ENCODE peak calls at places on chromosomes 2 and 18, in four cellular contexts. G, R, Y and I are unnamed samples.

GRCh38 chr2:140178224-140178623 is 1398.0 kb upstream of the NXPH2 start:
- DNase-seq in Y (no peak), R (no peak), G (no peak), I (no peak)

GRCh38 chr18:6039055-6039454 is 143.7 kb upstream of the TMEM200C start:
- DNase-seq in Y (no peak), G (no peak), R (no peak), I (no peak)

GRCh38 chr2:227933891-227934290 is 62.5 kb downstream of the DAW1 start:
- DNase-seq in Y (no peak), R (no peak), G (no peak), I (no peak)

GRCh38 chr2:78992807-78993517 is 32.5 kb upstream of the REG3G start:
- DNase-seq in R (no peak), Y (no peak), G (no peak), I (peak; percentile 69)

GRCh38 chr2:195343942-195344530 is 313.0 kb upstream of the SLC39A10 start:
- DNase-seq in Y (no peak), R (no peak), G (no peak), I (no peak)

GRCh38 chr2:3043726-3044125 is 333.9 kb downstream of the EIPR1 start:
- DNase-seq in R (no peak), G (no peak), Y (no peak), I (no peak)

GRCh38 chr2:9303528-9304225 is 97.1 kb downstream of the ASAP2 start:
- DNase-seq in G (no peak), Y (no peak), R (no peak), I (no peak)

GRCh38 chr2:1815053-1815452 is 70.7 kb upstream of the PXDN start:
- DNase-seq in G (no peak), R (no peak), Y (no peak), I (no peak)

GRCh38 chr2:196990092-196990491 is 63.6 kb upstream of the PGAP1 start:
- DNase-seq in G (no peak), Y (no peak), R (no peak), I (no peak)

GRCh38 chr2:71919701-71920100 is 228.0 kb downstream of the CYP26B1 start:
- DNase-seq in G (no peak), R (no peak), Y (no peak), I (no peak)

GRCh38 chr2:9179572-9180201 is 26.9 kb upstream of the ASAP2 start:
- DNase-seq in R (no peak), G (peak; percentile 78), Y (no peak), I (no peak)

GRCh38 chr2:83461135-83461534 is 997.9 kb downstream of the SUCLG1 start:
- DNase-seq in R (no peak), Y (no peak), G (no peak), I (no peak)

GRCh38 chr2:63692002-63692606 is 103.3 kb downstream of the MDH1 start:
- DNase-seq in R (no peak), Y (no peak), G (peak; percentile 41), I (no peak)

GRCh38 chr2:209426432-209426831 is 2.6 kb downstream of the MAP2 start:
- DNase-seq in Y (no peak), R (no peak), G (no peak), I (no peak)

GRCh38 chr2:68371581-68371980 is 6.5 kb downstream of the PLEK start:
- DNase-seq in Y (no peak), G (no peak), R (no peak), I (no peak)

GRCh38 chr2:127166221-127166860 is 53.8 kb downstream of the CYP27C1 start:
- DNase-seq in R (no peak), G (no peak), Y (no peak), I (peak; percentile 31)

GRCh38 chr2:241741016-241741415 is 6.6 kb downstream of the D2HGDH start:
- DNase-seq in R (no peak), G (no peak), Y (no peak), I (no peak)

GRCh38 chr18:61750840-61751668 is 141.8 kb downstream of the RNF152 start:
- DNase-seq in Y (no peak), G (no peak), R (no peak), I (no peak)

GRCh38 chr2:144890828-144891227 is 370.9 kb upstream of the ZEB2 start:
- DNase-seq in R (no peak), G (no peak), Y (no peak), I (no peak)

GRCh38 chr2:11710210-11710609 is 36.2 kb upstream of the LPIN1 start:
- DNase-seq in Y (no peak), R (no peak), G (no peak), I (no peak)

GRCh38 chr2:88055049-88055435 is 541 bp downstream of the KRCC1 start:
- DNase-seq in G (no peak), Y (peak; percentile 25), R (no peak), I (no peak)

GRCh38 chr2:28439127-28439526 is 46.5 kb downstream of the FOSL2 start:
- DNase-seq in R (no peak), G (no peak), Y (no peak), I (no peak)

GRCh38 chr2:201203916-201204654 is 21.1 kb downstream of the CASP10 start:
- DNase-seq in R (no peak), Y (no peak), G (no peak), I (no peak)

GRCh38 chr2:29267710-29268109 is 152.5 kb downstream of the CLIP4 start:
- DNase-seq in G (no peak), R (no peak), Y (no peak), I (no peak)

GRCh38 chr18:21458788-21459187 is 141.7 kb downstream of the ESCO1 start:
- DNase-seq in Y (no peak), G (no peak), R (no peak), I (no peak)

GRCh38 chr18:29225351-29225750 is 1048.4 kb upstream of the CDH2 start:
- DNase-seq in G (no peak), Y (no peak), R (no peak), I (no peak)

GRCh38 chr18:26383454-26384270 is 157.4 kb downstream of the TAF4B start:
- DNase-seq in G (peak; percentile 35), Y (peak; percentile 58), R (peak; percentile 15), I (no peak)

GRCh38 chr18:9851511-9851910 is 34.3 kb upstream of the TXNDC2 start:
- DNase-seq in Y (no peak), R (no peak), G (no peak), I (no peak)

GRCh38 chr2:136154384-136154783 is 36.4 kb upstream of the CXCR4 start:
- DNase-seq in R (no peak), G (no peak), Y (no peak), I (no peak)

GRCh38 chr2:98374958-98375570 is 28.8 kb downstream of the CNGA3 start:
- DNase-seq in Y (no peak), G (no peak), R (no peak), I (peak; percentile 31)

GRCh38 chr2:3277050-3277747 is 100.4 kb downstream of the EIPR1 start:
- DNase-seq in G (no peak), R (no peak), Y (no peak), I (no peak)

GRCh38 chr18:8359076-8359475 is 250.2 kb upstream of the RAB12 start:
- DNase-seq in Y (no peak), R (no peak), G (no peak), I (no peak)

GRCh38 chr2:140972724-140973123 is 1158.1 kb downstream of the LRP1B start:
- DNase-seq in R (no peak), G (no peak), Y (no peak), I (no peak)

GRCh38 chr2:100755441-100755840 is 64.5 kb upstream of the NPAS2 start:
- DNase-seq in Y (no peak), G (no peak), R (no peak), I (no peak)

GRCh38 chr18:70931942-70932814 is 643.3 kb downstream of the SOCS6 start:
- DNase-seq in Y (no peak), R (no peak), G (peak; percentile 3), I (no peak)

GRCh38 chr2:84924173-84925106 is 19.0 kb downstream of the TMSB10 start:
- DNase-seq in R (peak; percentile 87), G (peak; percentile 95), Y (peak; percentile 18), I (no peak)
- TF ChIP-seq BRCA1 in R (no peak), G (no peak), Y (no peak), I (no peak)

GRCh38 chr18:44343570-44343969 is 337.1 kb upstream of the SETBP1 start:
- DNase-seq in G (no peak), R (no peak), Y (no peak), I (no peak)

GRCh38 chr18:44342167-44342566 is 338.5 kb upstream of the SETBP1 start:
- DNase-seq in Y (no peak), R (no peak), G (no peak), I (no peak)

GRCh38 chr18:44342946-44343345 is 337.7 kb upstream of the SETBP1 start:
- DNase-seq in R (no peak), G (no peak), Y (no peak), I (no peak)

GRCh38 chr18:44341759-44342158 is 338.9 kb upstream of the SETBP1 start:
- DNase-seq in Y (no peak), G (no peak), R (no peak), I (no peak)
- TF ChIP-seq BRCA1 in Y (no peak), G (no peak), R (no peak), I (no peak)

DNA sequence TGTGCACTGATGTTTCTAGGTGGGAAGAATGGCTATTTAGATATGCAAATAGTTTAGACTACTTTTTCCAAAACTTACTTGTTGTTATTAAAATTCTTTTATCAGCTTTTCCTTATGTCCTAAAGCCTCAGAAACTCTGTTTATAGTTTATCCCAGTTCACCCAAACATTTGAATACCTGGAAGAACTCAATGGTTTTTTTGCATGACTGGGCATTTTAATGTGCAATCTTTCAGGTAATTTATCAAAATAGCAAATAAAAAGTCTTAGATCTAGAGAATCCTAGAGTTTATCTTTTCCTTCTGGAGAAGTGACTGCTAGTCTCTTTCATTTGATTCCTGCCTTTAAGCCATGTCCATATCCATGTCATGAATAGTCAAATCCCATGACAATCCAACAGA is 9.6 kb upstream of the ADAM23 start:
- DNase-seq in R (no peak), Y (no peak), G (no peak), I (no peak)
- TF ChIP-seq BRCA1 in R (no peak), Y (no peak), G (no peak), I (no peak)

GRCh38 chr18:48947583-48947982 is 3.2 kb downstream of the SMAD7 start:
- DNase-seq in G (no peak), Y (no peak), R (no peak), I (no peak)

GRCh38 chr18:48944634-48945033 is 6.1 kb downstream of the SMAD7 start:
- DNase-seq in Y (no peak), G (no peak), R (no peak), I (no peak)

GRCh38 chr18:48947102-48947501 is 3.7 kb downstream of the SMAD7 start:
- DNase-seq in Y (no peak), G (no peak), R (no peak), I (no peak)

GRCh38 chr18:48946329-48946835 is 4.4 kb downstream of the SMAD7 start:
- DNase-seq in G (peak; percentile 87), Y (no peak), R (no peak), I (no peak)

DNA sequence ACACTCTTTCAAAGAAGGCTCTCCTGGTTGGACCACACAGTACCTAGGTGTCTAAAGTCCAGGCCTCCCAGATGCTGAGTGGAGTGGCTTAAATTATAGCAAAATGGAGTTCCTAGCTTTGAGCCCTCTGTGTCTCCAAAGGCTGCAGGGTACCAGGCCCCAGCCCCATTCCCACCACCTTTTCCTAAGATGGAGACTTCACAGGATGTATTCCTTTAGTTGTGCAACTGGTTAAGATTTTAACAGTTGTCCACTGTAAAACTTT is 4.9 kb downstream of the SMAD7 start:
- DNase-seq in G (peak; percentile 68), R (no peak), Y (no peak), I (no peak)
- TF ChIP-seq BRCA1 in G (no peak), R (no peak), Y (no peak), I (no peak)

GRCh38 chr2:138104071-138104470 is 139.8 kb downstream of the HNMT start:
- DNase-seq in R (no peak), Y (no peak), G (no peak), I (no peak)
- TF ChIP-seq BRCA1 in R (no peak), Y (no peak), G (no peak), I (no peak)

GRCh38 chr2:120951701-120952100 is 216.0 kb downstream of the GLI2 start:
- DNase-seq in R (no peak), G (no peak), Y (no peak), I (no peak)
- TF ChIP-seq BRCA1 in R (no peak), G (no peak), Y (no peak), I (no peak)